ENCODE peak calls at places on chromosomes 13 and 19, in five cellular contexts. One of them, this sample, is unnamed.

GRCh38 chr13:107576430-107576829 is 638.9 kb downstream of the LIG4 start:
- DNase-seq in foreskin fibroblast: no peak
- DNase-seq in retinal pigment epithelial cell: no peak
- DNase-seq in Peyer's patch: no peak
- DNase-seq in fibroblast of the aortic adventitia: no peak
- DNase-seq in this sample: no peak

GRCh38 chr13:114065926-114066774 is 66.3 kb downstream of the RASA3 start:
- DNase-seq in Peyer's patch: no peak
- DNase-seq in foreskin fibroblast: peak
- DNase-seq in retinal pigment epithelial cell: no peak
- DNase-seq in fibroblast of the aortic adventitia: no peak
- DNase-seq in this sample: peak

GRCh38 chr13:101383595-101383994 is 32.7 kb downstream of the NALCN start:
- DNase-seq in fibroblast of the aortic adventitia: no peak
- DNase-seq in foreskin fibroblast: no peak
- DNase-seq in retinal pigment epithelial cell: no peak
- DNase-seq in Peyer's patch: no peak
- DNase-seq in this sample: no peak

GRCh38 chr13:51364404-51365008 is 25.0 kb downstream of the SERPINE3 start:
- DNase-seq in foreskin fibroblast: peak
- DNase-seq in Peyer's patch: no peak
- DNase-seq in retinal pigment epithelial cell: no peak
- DNase-seq in fibroblast of the aortic adventitia: peak
- DNase-seq in this sample: no peak

GRCh38 chr13:80814541-80814940 is 473.6 kb upstream of the SPRY2 start:
- DNase-seq in Peyer's patch: no peak
- DNase-seq in foreskin fibroblast: peak
- DNase-seq in retinal pigment epithelial cell: no peak
- DNase-seq in fibroblast of the aortic adventitia: peak
- DNase-seq in this sample: no peak

GRCh38 chr13:105462981-105463380 is 1072.5 kb downstream of the EFNB2 start:
- DNase-seq in fibroblast of the aortic adventitia: peak
- DNase-seq in retinal pigment epithelial cell: no peak
- DNase-seq in Peyer's patch: no peak
- DNase-seq in foreskin fibroblast: peak
- DNase-seq in this sample: no peak

GRCh38 chr19:32471095-32471494 is 65.5 kb downstream of the DPY19L3 start:
- DNase-seq in Peyer's patch: no peak
- DNase-seq in retinal pigment epithelial cell: no peak
- DNase-seq in fibroblast of the aortic adventitia: no peak
- DNase-seq in foreskin fibroblast: no peak
- DNase-seq in this sample: no peak

GRCh38 chr13:93227280-93227905 is 786 bp downstream of the GPC6 start:
- DNase-seq in retinal pigment epithelial cell: no peak
- DNase-seq in Peyer's patch: no peak
- DNase-seq in foreskin fibroblast: peak
- DNase-seq in fibroblast of the aortic adventitia: peak
- DNase-seq in this sample: no peak

GRCh38 chr19:14160017-14160703 is 23.8 kb upstream of the ASF1B start:
- DNase-seq in Peyer's patch: no peak
- DNase-seq in foreskin fibroblast: no peak
- DNase-seq in fibroblast of the aortic adventitia: no peak
- DNase-seq in retinal pigment epithelial cell: no peak
- DNase-seq in this sample: no peak

GRCh38 chr13:39451860-39452301 is 151.1 kb downstream of the LHFPL6 start:
- DNase-seq in Peyer's patch: no peak
- DNase-seq in retinal pigment epithelial cell: peak
- DNase-seq in fibroblast of the aortic adventitia: peak
- DNase-seq in foreskin fibroblast: peak
- DNase-seq in this sample: peak

GRCh38 chr19:20968092-20968491 is 45.0 kb downstream of the ZNF85 start:
- DNase-seq in fibroblast of the aortic adventitia: no peak
- DNase-seq in retinal pigment epithelial cell: no peak
- DNase-seq in foreskin fibroblast: no peak
- DNase-seq in Peyer's patch: no peak
- DNase-seq in this sample: no peak

GRCh38 chr19:1259206-1259872 is 9.8 kb upstream of the CIRBP start:
- DNase-seq in retinal pigment epithelial cell: no peak
- DNase-seq in Peyer's patch: peak
- DNase-seq in foreskin fibroblast: peak
- DNase-seq in fibroblast of the aortic adventitia: peak
- DNase-seq in this sample: peak

GRCh38 chr13:99415851-99416331 is 85.4 kb upstream of the TM9SF2 start:
- DNase-seq in foreskin fibroblast: no peak
- DNase-seq in fibroblast of the aortic adventitia: no peak
- DNase-seq in retinal pigment epithelial cell: no peak
- DNase-seq in Peyer's patch: no peak
- DNase-seq in this sample: no peak

GRCh38 chr19:46435009-46435408 is 6.3 kb upstream of the PNMA8C start:
- DNase-seq in Peyer's patch: no peak
- DNase-seq in retinal pigment epithelial cell: no peak
- DNase-seq in fibroblast of the aortic adventitia: no peak
- DNase-seq in foreskin fibroblast: no peak
- DNase-seq in this sample: no peak

GRCh38 chr19:7879102-7879770 is 5.0 kb upstream of the PRR36 start:
- DNase-seq in retinal pigment epithelial cell: no peak
- DNase-seq in foreskin fibroblast: no peak
- DNase-seq in fibroblast of the aortic adventitia: no peak
- DNase-seq in Peyer's patch: peak
- DNase-seq in this sample: no peak

GRCh38 chr13:79281335-79281734 is 124.7 kb downstream of the RBM26 start:
- DNase-seq in retinal pigment epithelial cell: no peak
- DNase-seq in foreskin fibroblast: no peak
- DNase-seq in fibroblast of the aortic adventitia: no peak
- DNase-seq in Peyer's patch: no peak
- DNase-seq in this sample: no peak

GRCh38 chr19:7292950-7293794 is 1.0 kb downstream of the INSR start:
- DNase-seq in fibroblast of the aortic adventitia: no peak
- DNase-seq in retinal pigment epithelial cell: no peak
- DNase-seq in Peyer's patch: peak
- DNase-seq in foreskin fibroblast: peak
- DNase-seq in this sample: peak

GRCh38 chr19:53157601-53158000 is 1.3 kb downstream of the ZNF347 start:
- DNase-seq in Peyer's patch: no peak
- DNase-seq in retinal pigment epithelial cell: no peak
- DNase-seq in fibroblast of the aortic adventitia: peak
- DNase-seq in foreskin fibroblast: peak
- DNase-seq in this sample: no peak

GRCh38 chr13:109979186-109979585 is 192.8 kb upstream of the IRS2 start:
- DNase-seq in fibroblast of the aortic adventitia: no peak
- DNase-seq in retinal pigment epithelial cell: no peak
- DNase-seq in foreskin fibroblast: no peak
- DNase-seq in Peyer's patch: no peak
- DNase-seq in this sample: no peak

GRCh38 chr13:110944121-110944967 is 29.5 kb upstream of the ANKRD10 start:
- DNase-seq in fibroblast of the aortic adventitia: peak
- DNase-seq in Peyer's patch: no peak
- DNase-seq in retinal pigment epithelial cell: peak
- DNase-seq in foreskin fibroblast: peak
- DNase-seq in this sample: peak

GRCh38 chr13:109672545-109672944 is 113.8 kb downstream of the IRS2 start:
- DNase-seq in foreskin fibroblast: peak
- DNase-seq in retinal pigment epithelial cell: no peak
- DNase-seq in fibroblast of the aortic adventitia: no peak
- DNase-seq in Peyer's patch: no peak
- DNase-seq in this sample: no peak

GRCh38 chr19:48970923-48971395 is 5.8 kb downstream of the FTL start:
- DNase-seq in fibroblast of the aortic adventitia: peak
- DNase-seq in retinal pigment epithelial cell: no peak
- DNase-seq in foreskin fibroblast: peak
- DNase-seq in Peyer's patch: peak
- DNase-seq in this sample: peak

GRCh38 chr19:29467824-29468401 is 57.9 kb upstream of the VSTM2B start:
- DNase-seq in Peyer's patch: no peak
- DNase-seq in retinal pigment epithelial cell: no peak
- DNase-seq in fibroblast of the aortic adventitia: peak
- DNase-seq in foreskin fibroblast: no peak
- DNase-seq in this sample: peak

DNA sequence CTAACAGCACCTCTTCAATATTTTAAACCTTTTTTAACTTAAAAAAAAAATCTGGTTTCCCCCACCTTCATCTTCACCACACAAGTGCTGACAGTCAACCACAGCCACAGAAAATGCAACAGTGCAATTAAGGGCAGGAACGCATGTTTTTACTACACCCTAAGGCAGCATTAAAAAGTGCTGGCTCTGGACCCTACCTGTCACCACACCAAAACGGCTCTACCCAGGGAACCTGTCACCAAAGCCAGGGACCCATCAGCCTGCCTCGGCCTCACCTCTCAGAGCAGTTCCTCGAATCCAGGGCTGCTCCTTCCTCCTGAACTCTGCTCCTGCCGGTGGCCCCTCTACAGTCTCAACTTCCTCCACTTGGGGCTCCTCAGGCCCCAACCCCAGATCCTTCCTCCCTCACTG is 22.5 kb upstream of the SLC35E1 start:
- DNase-seq in foreskin fibroblast: no peak
- DNase-seq in retinal pigment epithelial cell: no peak
- DNase-seq in Peyer's patch: no peak
- DNase-seq in fibroblast of the aortic adventitia: no peak
- DNase-seq in this sample: peak
- H3K4me3 ChIP-seq in foreskin fibroblast: no peak
- H3K4me3 ChIP-seq in retinal pigment epithelial cell: no peak
- H3K4me3 ChIP-seq in Peyer's patch: no peak
- H3K4me3 ChIP-seq in fibroblast of the aortic adventitia: no peak
- H3K4me3 ChIP-seq in this sample: peak

GRCh38 chr13:29994911-29995601 is 144.6 kb upstream of the UBL3 start:
- DNase-seq in retinal pigment epithelial cell: no peak
- DNase-seq in foreskin fibroblast: peak
- DNase-seq in Peyer's patch: no peak
- DNase-seq in fibroblast of the aortic adventitia: no peak
- DNase-seq in this sample: no peak

GRCh38 chr13:29991343-29991742 is 140.9 kb upstream of the UBL3 start:
- DNase-seq in foreskin fibroblast: peak
- DNase-seq in retinal pigment epithelial cell: no peak
- DNase-seq in Peyer's patch: no peak
- DNase-seq in fibroblast of the aortic adventitia: peak
- DNase-seq in this sample: no peak

GRCh38 chr13:29996316-29996715 is 145.9 kb upstream of the UBL3 start:
- DNase-seq in Peyer's patch: no peak
- DNase-seq in retinal pigment epithelial cell: no peak
- DNase-seq in foreskin fibroblast: no peak
- DNase-seq in fibroblast of the aortic adventitia: no peak
- DNase-seq in this sample: no peak

GRCh38 chr13:29993716-29994488 is 143.5 kb upstream of the UBL3 start:
- DNase-seq in fibroblast of the aortic adventitia: peak
- DNase-seq in retinal pigment epithelial cell: no peak
- DNase-seq in foreskin fibroblast: peak
- DNase-seq in Peyer's patch: no peak
- DNase-seq in this sample: no peak

DNA sequence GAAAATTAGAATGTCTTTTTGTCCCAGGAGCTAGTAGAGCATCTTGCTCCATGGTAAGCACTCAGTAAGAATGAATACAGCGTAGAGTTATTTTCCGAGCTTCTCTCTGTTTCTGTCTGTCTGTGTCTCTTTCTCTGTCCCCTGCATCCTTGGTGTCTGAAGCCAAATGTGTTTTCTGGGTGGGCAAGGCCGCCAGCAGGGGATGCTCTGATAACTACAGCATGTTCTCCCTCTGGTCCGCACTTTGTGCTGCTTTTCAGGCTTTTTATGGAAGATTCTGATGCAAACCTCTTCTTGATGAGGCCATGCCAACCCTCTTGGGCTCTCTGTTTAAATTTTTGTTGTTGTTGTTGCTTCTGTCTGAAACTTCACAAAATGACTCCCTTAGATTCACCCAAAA is 142.8 kb upstream of the UBL3 start:
- DNase-seq in fibroblast of the aortic adventitia: no peak
- DNase-seq in Peyer's patch: no peak
- DNase-seq in foreskin fibroblast: no peak
- DNase-seq in retinal pigment epithelial cell: no peak
- DNase-seq in this sample: no peak
- TF ChIP-seq CTCF in fibroblast of the aortic adventitia: no peak
- TF ChIP-seq CTCF in Peyer's patch: no peak
- TF ChIP-seq CTCF in foreskin fibroblast: no peak
- TF ChIP-seq CTCF in retinal pigment epithelial cell: no peak
- TF ChIP-seq CTCF in this sample: no peak

GRCh38 chr19:13152854-13153626 is 2.8 kb downstream of the IER2 start:
- DNase-seq in fibroblast of the aortic adventitia: peak
- DNase-seq in foreskin fibroblast: peak
- DNase-seq in retinal pigment epithelial cell: peak
- DNase-seq in Peyer's patch: peak
- DNase-seq in this sample: peak

GRCh38 chr19:13154241-13154778 is 4.1 kb downstream of the IER2 start:
- DNase-seq in retinal pigment epithelial cell: peak
- DNase-seq in foreskin fibroblast: peak
- DNase-seq in fibroblast of the aortic adventitia: peak
- DNase-seq in Peyer's patch: peak
- DNase-seq in this sample: peak

GRCh38 chr19:13153627-13154240 is 3.5 kb downstream of the IER2 start:
- DNase-seq in Peyer's patch: no peak
- DNase-seq in fibroblast of the aortic adventitia: peak
- DNase-seq in retinal pigment epithelial cell: no peak
- DNase-seq in foreskin fibroblast: peak
- DNase-seq in this sample: peak

GRCh38 chr19:13155472-13156284 is 5.5 kb downstream of the IER2 start:
- DNase-seq in retinal pigment epithelial cell: peak
- DNase-seq in foreskin fibroblast: peak
- DNase-seq in fibroblast of the aortic adventitia: peak
- DNase-seq in Peyer's patch: peak
- DNase-seq in this sample: peak

DNA sequence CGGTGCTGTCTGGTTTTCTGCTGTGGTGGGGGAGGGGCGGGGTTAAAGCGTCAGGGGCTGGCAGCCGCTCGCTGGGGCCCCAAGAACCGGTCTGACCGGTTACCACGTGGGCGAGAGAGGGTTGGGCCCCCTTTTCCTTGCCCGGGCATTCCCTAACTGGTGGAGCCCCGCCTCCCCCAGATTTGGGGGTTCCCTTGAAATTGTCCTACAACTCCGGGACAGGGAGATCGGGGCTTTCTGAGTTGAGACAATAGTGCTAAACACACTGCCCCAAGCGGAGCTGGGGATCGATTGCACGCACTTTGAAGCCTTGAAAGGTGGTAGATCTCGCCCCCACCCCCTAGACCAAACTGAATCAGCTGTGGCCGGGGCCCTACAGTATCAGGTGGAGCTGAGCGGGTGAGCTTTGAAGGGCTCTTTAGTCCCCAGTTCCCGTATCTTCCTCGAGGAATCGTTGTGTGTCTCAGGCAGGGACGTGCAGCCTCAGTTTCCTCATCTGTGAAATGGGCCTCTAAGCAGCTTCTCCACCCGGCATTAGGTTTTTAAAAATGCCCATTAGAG is 4.8 kb downstream of the IER2 start:
- DNase-seq in Peyer's patch: peak
- DNase-seq in retinal pigment epithelial cell: no peak
- DNase-seq in foreskin fibroblast: peak
- DNase-seq in fibroblast of the aortic adventitia: peak
- DNase-seq in this sample: peak
- H3K4me3 ChIP-seq in Peyer's patch: peak
- H3K4me3 ChIP-seq in retinal pigment epithelial cell: peak
- H3K4me3 ChIP-seq in foreskin fibroblast: peak
- H3K4me3 ChIP-seq in fibroblast of the aortic adventitia: peak
- H3K4me3 ChIP-seq in this sample: peak

DNA sequence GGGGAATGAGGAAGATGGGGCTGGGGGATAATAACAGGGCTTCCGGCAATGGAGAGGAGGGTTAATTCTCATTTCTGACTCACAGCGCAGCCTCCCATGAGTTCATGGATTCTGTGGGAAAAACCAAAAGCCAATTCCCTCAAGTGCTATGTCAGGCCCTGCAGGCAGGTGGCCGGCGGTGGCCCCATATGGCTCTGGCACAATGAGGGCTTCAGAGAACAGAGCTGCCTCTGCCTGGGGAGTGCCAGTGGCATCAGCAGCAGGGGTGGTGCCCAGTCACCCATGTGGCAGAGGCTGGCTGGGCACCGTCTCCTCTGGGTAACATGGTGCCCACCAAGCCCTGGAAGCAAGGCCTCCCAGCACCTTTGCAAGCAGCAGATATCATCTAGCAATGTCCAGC is 69.1 kb downstream of the ALOX5AP start:
- DNase-seq in Peyer's patch: no peak
- DNase-seq in foreskin fibroblast: no peak
- DNase-seq in fibroblast of the aortic adventitia: no peak
- DNase-seq in retinal pigment epithelial cell: no peak
- DNase-seq in this sample: no peak
- TF ChIP-seq CTCF in Peyer's patch: peak
- TF ChIP-seq CTCF in foreskin fibroblast: peak
- TF ChIP-seq CTCF in fibroblast of the aortic adventitia: peak
- TF ChIP-seq CTCF in retinal pigment epithelial cell: peak
- TF ChIP-seq CTCF in this sample: no peak

This sample was measured in GM12865.